ENCODE peak calls at places on chromosomes 6 and 20, in four cellular contexts. X is K562, A is GM12878, R is HepG2. S is an unnamed sample.

GRCh38 chr20:38473353-38473795 is 731 bp downstream of the RALGAPB start:
- DNase-seq in X (peak), A (no peak), R (peak), S (no peak)

GRCh38 chr20:2651772-2652723 is at the start of gene NOP56:
- DNase-seq in X (peak), A (peak), R (peak), S (peak)

GRCh38 chr6:14992382-14992781 is 253.5 kb upstream of the JARID2 start:
- DNase-seq in X (no peak), A (no peak), R (no peak), S (no peak)

GRCh38 chr6:7932625-7933024 is 22.0 kb upstream of the TXNDC5 start:
- DNase-seq in X (no peak), A (no peak), R (no peak), S (no peak)

GRCh38 chr6:133837801-133838349 is 51.0 kb upstream of the TCF21 start:
- DNase-seq in X (peak), A (no peak), R (peak), S (peak)

GRCh38 chr6:143969077-143969476 is 39.0 kb downstream of the PLAGL1 start:
- DNase-seq in X (no peak), A (no peak), R (no peak), S (no peak)

GRCh38 chr20:61482425-61482887 is 230.4 kb downstream of the CDH4 start:
- DNase-seq in X (peak), A (no peak), R (no peak), S (no peak)

GRCh38 chr6:134707342-134707982 is 242.4 kb downstream of the ALDH8A1 start:
- DNase-seq in X (no peak), A (no peak), R (peak), S (no peak)

GRCh38 chr6:166127624-166128472 is 39.8 kb downstream of the TBXT start:
- DNase-seq in X (no peak), A (no peak), R (no peak), S (no peak)

GRCh38 chr6:10272591-10272990 is 142.3 kb downstream of the TFAP2A start:
- DNase-seq in X (no peak), A (no peak), R (no peak), S (no peak)

GRCh38 chr20:52945862-52946522 is 26.2 kb upstream of the TSHZ2 start:
- DNase-seq in X (no peak), A (no peak), R (no peak), S (no peak)

GRCh38 chr6:12148841-12149240 is 136.7 kb downstream of the HIVEP1 start:
- DNase-seq in X (no peak), A (no peak), R (no peak), S (no peak)

GRCh38 chr20:32390999-32391398 is 32.9 kb downstream of the ASXL1 start:
- DNase-seq in X (no peak), A (no peak), R (no peak), S (no peak)

GRCh38 chr6:115551510-115551909 is 509.2 kb downstream of the FRK start:
- DNase-seq in X (no peak), A (no peak), R (no peak), S (no peak)

GRCh38 chr6:130980310-130981032 is 82.6 kb downstream of the EPB41L2 start:
- DNase-seq in X (no peak), A (no peak), R (no peak), S (no peak)

GRCh38 chr6:11366934-11367637 is 134.6 kb upstream of the NEDD9 start:
- DNase-seq in X (no peak), A (no peak), R (no peak), S (no peak)

GRCh38 chr20:20363449-20364015 is 4.4 kb upstream of the INSM1 start:
- DNase-seq in X (no peak), A (no peak), R (no peak), S (peak)

GRCh38 chr6:7251861-7252260 is 61.1 kb downstream of the SSR1 start:
- DNase-seq in X (no peak), A (no peak), R (no peak), S (no peak)

GRCh38 chr6:123962508-123962907 is 158.8 kb downstream of the NKAIN2 start:
- DNase-seq in X (no peak), A (no peak), R (peak), S (no peak)

GRCh38 chr6:9927271-9927670 is 487.6 kb downstream of the TFAP2A start:
- DNase-seq in X (no peak), A (no peak), R (no peak), S (no peak)

GRCh38 chr6:80553071-80553740 is 446.7 kb downstream of the BCKDHB start:
- DNase-seq in X (no peak), A (no peak), R (no peak), S (no peak)

GRCh38 chr6:160871320-160871719 is 120.2 kb upstream of the MAP3K4 start:
- DNase-seq in X (no peak), A (peak), R (no peak), S (no peak)

GRCh38 chr6:130575971-130576370 is 210.2 kb downstream of the TMEM200A start:
- DNase-seq in X (no peak), A (peak), R (peak), S (no peak)

GRCh38 chr6:1524040-1524480 is 85.7 kb upstream of the FOXC1 start:
- DNase-seq in X (peak), A (no peak), R (no peak), S (peak)

GRCh38 chr20:61346996-61347906 is 95.2 kb downstream of the CDH4 start:
- DNase-seq in X (no peak), A (no peak), R (no peak), S (no peak)

GRCh38 chr6:167530960-167531359 is 206.1 kb downstream of the TTLL2 start:
- DNase-seq in X (no peak), A (no peak), R (no peak), S (no peak)

GRCh38 chr6:167525774-167526173 is 200.9 kb downstream of the TTLL2 start:
- DNase-seq in X (no peak), A (no peak), R (no peak), S (no peak)

GRCh38 chr6:167528239-167528638 is 203.4 kb downstream of the TTLL2 start:
- DNase-seq in X (no peak), A (no peak), R (no peak), S (no peak)

GRCh38 chr6:167532410-167533294 is 207.8 kb downstream of the TTLL2 start:
- DNase-seq in X (no peak), A (no peak), R (no peak), S (no peak)

GRCh38 chr6:167529684-167530335 is 204.9 kb downstream of the TTLL2 start:
- DNase-seq in X (no peak), A (no peak), R (peak), S (no peak)
- TF ChIP-seq CREM in X (no peak), A (no peak), R (no peak), S (no peak)

GRCh38 chr6:87093651-87094050 is 1.3 kb downstream of the CGA start:
- DNase-seq in X (no peak), A (no peak), R (no peak), S (no peak)
- TF ChIP-seq CREM in X (no peak), A (no peak), R (no peak), S (no peak)

GRCh38 chr6:52426667-52427066 is 6.5 kb downstream of the EFHC1 start:
- DNase-seq in X (no peak), A (no peak), R (peak), S (no peak)
- TF ChIP-seq CREM in X (no peak), A (no peak), R (no peak), S (no peak)

GRCh38 chr6:91020741-91021140 is 433.9 kb upstream of the MAP3K7 start:
- DNase-seq in X (no peak), A (peak), R (no peak), S (no peak)
- TF ChIP-seq CREM in X (no peak), A (no peak), R (no peak), S (no peak)

S was measured in WTC11.